ENCODE peak calls at places on chromosomes 1 and 21, in eight cellular contexts. M is esophagus squamous epithelium, L is cardiac fibroblast, T is tibial nerve, J is small intestine, F is thyroid gland, S is ascending aorta, G is adrenal gland. X is an unnamed sample.

GRCh38 chr21:26800455-26801454 is 44.5 kb downstream of the ADAMTS1 start:
- DNase-seq in M (no peak), L (peak), T (no peak), J (no peak), F (no peak), S (no peak), G (no peak), X (no peak)

GRCh38 chr1:95084317-95085176 is 11.8 kb upstream of the ALG14 start:
- DNase-seq in M (no peak), L (peak), T (no peak), J (peak), F (peak), S (no peak), G (no peak), X (peak)

GRCh38 chr1:5990913-5991783 is 1.1 kb downstream of the NPHP4 start:
- DNase-seq in M (no peak), L (peak), T (no peak), J (no peak), F (peak), S (no peak), G (peak), X (peak)

GRCh38 chr21:33673473-33673872 is 31.2 kb downstream of the ITSN1 start:
- DNase-seq in M (no peak), L (no peak), T (no peak), J (no peak), F (no peak), S (no peak), G (no peak), X (no peak)

GRCh38 chr1:88802950-88803349 is 88.4 kb downstream of the GTF2B start:
- DNase-seq in M (no peak), L (peak), T (no peak), J (no peak), F (no peak), S (no peak), G (no peak), X (peak)

GRCh38 chr1:151238467-151238739 is 16.1 kb upstream of the PSMD4 start:
- DNase-seq in M (no peak), L (peak), T (no peak), J (no peak), F (no peak), S (no peak), G (no peak), X (peak)

GRCh38 chr1:83996621-83997020 is 2.3 kb downstream of the TTLL7 start:
- DNase-seq in M (no peak), L (peak), T (no peak), J (no peak), F (no peak), S (no peak), G (no peak), X (peak)

GRCh38 chr1:156914440-156914856 is 6.0 kb upstream of the LRRC71 start:
- DNase-seq in M (no peak), L (peak), T (no peak), J (no peak), F (no peak), S (no peak), G (no peak), X (no peak)

GRCh38 chr1:226447932-226448670 is 40.2 kb upstream of the PARP1 start:
- DNase-seq in M (no peak), L (no peak), T (no peak), J (no peak), F (no peak), S (no peak), G (no peak), X (peak)

GRCh38 chr1:223227486-223228196 is 84.6 kb upstream of the TLR5 start:
- DNase-seq in M (no peak), L (no peak), T (no peak), J (no peak), F (no peak), S (no peak), G (no peak), X (no peak)

GRCh38 chr1:50493710-50494109 is 70.5 kb upstream of the DMRTA2 start:
- DNase-seq in M (no peak), L (no peak), T (no peak), J (peak), F (no peak), S (no peak), G (no peak), X (peak)

GRCh38 chr1:171460018-171460585 is 25.2 kb upstream of the PRRC2C start:
- DNase-seq in M (no peak), L (no peak), T (no peak), J (peak), F (no peak), S (no peak), G (no peak), X (peak)

GRCh38 chr1:99820546-99820945 is 29.6 kb upstream of the AGL start:
- DNase-seq in M (no peak), L (no peak), T (no peak), J (peak), F (no peak), S (no peak), G (no peak), X (no peak)

GRCh38 chr1:201624741-201625646 is 86.1 kb downstream of the NAV1 start:
- DNase-seq in M (no peak), L (peak), T (no peak), J (no peak), F (no peak), S (no peak), G (no peak), X (peak)

GRCh38 chr1:201535778-201536245 is 3.1 kb upstream of the NAV1 start:
- DNase-seq in M (no peak), L (no peak), T (no peak), J (no peak), F (no peak), S (no peak), G (no peak), X (no peak)

GRCh38 chr1:234994411-234995295 is 134.0 kb downstream of the TOMM20 start:
- DNase-seq in M (no peak), L (no peak), T (no peak), J (no peak), F (no peak), S (no peak), G (no peak), X (no peak)

GRCh38 chr21:46221664-46222435 is 6.7 kb downstream of the LSS start:
- DNase-seq in M (no peak), L (no peak), T (no peak), J (no peak), F (no peak), S (no peak), G (no peak), X (no peak)

GRCh38 chr1:156813750-156814570 is 2.7 kb downstream of the SH2D2A start:
- DNase-seq in M (no peak), L (peak), T (peak), J (peak), F (peak), S (no peak), G (peak), X (peak)

GRCh38 chr1:5232537-5232936 is 578.1 kb downstream of the AJAP1 start:
- DNase-seq in M (no peak), L (no peak), T (no peak), J (no peak), F (no peak), S (no peak), G (no peak), X (no peak)

GRCh38 chr21:28154121-28154520 is 838.6 kb downstream of the LTN1 start:
- DNase-seq in M (no peak), L (no peak), T (no peak), J (no peak), F (no peak), S (no peak), G (no peak), X (no peak)

GRCh38 chr1:28416509-28417194 is 47.1 kb downstream of the PHACTR4 start:
- DNase-seq in M (no peak), L (peak), T (no peak), J (peak), F (no peak), S (no peak), G (no peak), X (peak)

GRCh38 chr1:225886159-225887029 is 2.6 kb downstream of the LEFTY1 start:
- DNase-seq in M (no peak), L (no peak), T (no peak), J (peak), F (no peak), S (no peak), G (no peak), X (no peak)

GRCh38 chr1:36116906-36117305 is 8.1 kb downstream of the COL8A2 start:
- DNase-seq in M (no peak), L (no peak), T (no peak), J (no peak), F (no peak), S (no peak), G (no peak), X (no peak)

GRCh38 chr1:177431123-177431522 is 260.4 kb downstream of the BRINP2 start:
- DNase-seq in M (no peak), L (no peak), T (no peak), J (no peak), F (no peak), S (no peak), G (no peak), X (no peak)

GRCh38 chr21:39221282-39221996 is 38.2 kb upstream of the PSMG1 start:
- DNase-seq in M (no peak), L (no peak), T (no peak), J (no peak), F (peak), S (no peak), G (no peak), X (peak)

GRCh38 chr1:89695847-89696246 is 62.9 kb downstream of the LRRC8C start:
- DNase-seq in M (no peak), L (no peak), T (no peak), J (no peak), F (no peak), S (no peak), G (no peak), X (no peak)

GRCh38 chr1:243903904-243904303 is 53.9 kb upstream of the AKT3 start:
- DNase-seq in M (no peak), L (peak), T (no peak), J (no peak), F (no peak), S (no peak), G (no peak), X (peak)

GRCh38 chr21:46329796-46330195 is 5.8 kb downstream of the PCNT start:
- DNase-seq in M (no peak), L (no peak), T (no peak), J (no peak), F (no peak), S (no peak), G (no peak), X (no peak)

GRCh38 chr1:99691175-99691574 is 45.3 kb downstream of the PALMD start:
- DNase-seq in M (no peak), L (peak), T (no peak), J (no peak), F (no peak), S (no peak), G (no peak), X (peak)

GRCh38 chr1:35269190-35269988 is 880 bp downstream of the ZMYM4 start:
- DNase-seq in M (no peak), L (peak), T (no peak), J (peak), F (no peak), S (no peak), G (no peak), X (peak)

GRCh38 chr1:222243902-222244301 is 304.0 kb downstream of the HHIPL2 start:
- DNase-seq in M (no peak), L (no peak), T (no peak), J (no peak), F (no peak), S (no peak), G (no peak), X (peak)

GRCh38 chr1:221350091-221350490 is 391.8 kb downstream of the DUSP10 start:
- DNase-seq in M (no peak), L (no peak), T (no peak), J (no peak), F (no peak), S (no peak), G (no peak), X (no peak)

GRCh38 chr21:42407476-42407875 is 3.8 kb downstream of the UBASH3A start:
- DNase-seq in M (no peak), L (no peak), T (no peak), J (no peak), F (no peak), S (no peak), G (no peak), X (no peak)
- H3K4me3 ChIP-seq in M (no peak), L (no peak), T (no peak), J (no peak), F (no peak), S (no peak), G (no peak), X (no peak)

GRCh38 chr1:167554028-167554779 is 642 bp upstream of the CREG1 start:
- DNase-seq in M (no peak), L (no peak), T (no peak), J (no peak), F (peak), S (no peak), G (no peak), X (no peak)
- H3K4me3 ChIP-seq in M (peak), L (peak), T (peak), J (peak), F (peak), S (peak), G (no peak), X (peak)

GRCh38 chr1:245933431-245934042 is 573.5 kb downstream of the SMYD3 start:
- DNase-seq in M (no peak), L (no peak), T (no peak), J (no peak), F (no peak), S (no peak), G (no peak), X (no peak)

GRCh38 chr1:245937316-245938045 is 569.6 kb downstream of the SMYD3 start:
- DNase-seq in M (no peak), L (no peak), T (no peak), J (no peak), F (no peak), S (no peak), G (no peak), X (peak)

GRCh38 chr1:245931450-245931849 is 575.6 kb downstream of the SMYD3 start:
- DNase-seq in M (no peak), L (no peak), T (no peak), J (no peak), F (no peak), S (no peak), G (no peak), X (no peak)

GRCh38 chr1:245932302-245932972 is 574.6 kb downstream of the SMYD3 start:
- DNase-seq in M (no peak), L (no peak), T (no peak), J (no peak), F (no peak), S (no peak), G (no peak), X (no peak)

DNA sequence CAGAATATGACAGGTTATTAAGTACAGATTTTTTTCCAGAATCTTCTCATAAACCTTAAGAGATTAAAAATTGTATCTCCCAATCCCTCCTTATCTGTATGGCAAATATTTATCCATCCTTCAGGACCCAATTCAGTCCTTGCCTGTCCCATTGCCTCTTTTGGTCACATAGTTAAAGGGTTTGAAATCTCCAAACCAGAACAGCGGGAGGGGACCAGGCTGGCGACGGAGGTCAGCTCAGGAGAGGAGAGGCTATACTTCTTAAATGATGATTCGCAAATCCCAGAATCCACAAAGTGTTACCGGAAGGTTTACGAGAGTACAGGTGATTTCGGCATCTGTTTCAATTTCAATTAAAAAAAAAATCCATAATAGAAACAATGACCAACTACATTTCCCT is 572.7 kb downstream of the SMYD3 start:
- DNase-seq in M (no peak), L (no peak), T (no peak), J (no peak), F (no peak), S (no peak), G (no peak), X (no peak)
- H3K4me3 ChIP-seq in M (no peak), L (no peak), T (no peak), J (no peak), F (no peak), S (no peak), G (no peak), X (no peak)

GRCh38 chr1:162381383-162381782 is at the start of gene C1orf226:
- DNase-seq in M (no peak), L (no peak), T (no peak), J (peak), F (no peak), S (no peak), G (no peak), X (peak)
- H3K4me3 ChIP-seq in M (no peak), L (no peak), T (no peak), J (no peak), F (no peak), S (no peak), G (no peak), X (no peak)

GRCh38 chr1:155070392-155070700 is 6.8 kb downstream of the EFNA4 start:
- DNase-seq in M (no peak), L (no peak), T (no peak), J (no peak), F (no peak), S (no peak), G (no peak), X (no peak)
- H3K4me3 ChIP-seq in M (peak), L (peak), T (no peak), J (no peak), F (no peak), S (peak), G (no peak), X (peak)

GRCh38 chr1:26317143-26317542 is 615 bp upstream of the CD52 start:
- DNase-seq in M (no peak), L (no peak), T (no peak), J (no peak), F (no peak), S (no peak), G (no peak), X (no peak)
- H3K4me3 ChIP-seq in M (no peak), L (no peak), T (no peak), J (no peak), F (no peak), S (no peak), G (no peak), X (no peak)

GRCh38 chr1:866095-866494 is 57.6 kb upstream of the SAMD11 start:
- DNase-seq in M (no peak), L (no peak), T (no peak), J (no peak), F (no peak), S (no peak), G (no peak), X (no peak)

GRCh38 chr1:869499-870244 is 54.1 kb upstream of the SAMD11 start:
- DNase-seq in M (no peak), L (peak), T (peak), J (peak), F (peak), S (no peak), G (peak), X (peak)
- H3K4me3 ChIP-seq in M (no peak), L (no peak), T (no peak), J (no peak), F (no peak), S (peak), G (no peak), X (no peak)

DNA sequence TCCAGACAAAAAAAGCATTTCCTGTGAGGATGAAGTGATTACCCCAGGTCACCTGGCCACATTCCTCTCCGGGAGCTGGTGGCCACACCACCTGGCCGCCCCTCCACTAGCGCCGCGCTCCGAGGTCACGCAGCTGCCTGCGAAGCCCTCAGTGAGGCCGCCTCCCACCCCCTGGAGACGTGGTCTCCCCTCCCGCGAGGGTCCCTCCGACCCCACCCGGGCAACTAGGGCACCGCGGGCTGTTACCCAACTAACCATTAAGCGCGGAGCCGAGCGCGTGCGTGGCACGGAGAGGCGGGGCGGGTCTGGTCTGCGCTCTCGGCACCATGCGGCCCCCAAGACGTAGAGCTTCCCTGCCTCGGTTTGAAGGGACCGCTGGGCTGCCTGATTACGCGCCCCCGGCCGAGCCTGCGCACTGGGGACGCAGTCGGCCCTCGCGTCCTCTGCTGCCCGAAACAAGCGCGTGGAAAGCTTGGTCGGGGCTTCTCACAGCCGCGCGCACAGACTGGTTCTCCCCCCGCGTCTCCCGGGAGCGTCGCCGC is 106.5 kb downstream of the SLC16A1 start:
- DNase-seq in M (no peak), L (peak), T (no peak), J (peak), F (no peak), S (no peak), G (peak), X (peak)
- H3K4me3 ChIP-seq in M (peak), L (peak), T (no peak), J (no peak), F (no peak), S (peak), G (no peak), X (peak)